ENCODE peak calls at places on chromosomes 16 and 17, in seven cellular contexts. N is non-pigmented ciliary epithelial cell, E is NCI-H524 treated with DMSO at 0.1 percent for 48 hours, B is cardiac septum, J is lower lobe of right lung, A is hypothalamus, Y is T follicular helper cell. G is an unnamed sample.

GRCh38 chr17:21286771-21287702 is 2.5 kb downstream of the MAP2K3 start:
- DNase-seq in N (no peak), E (no peak), B (no peak), J (no peak), A (no peak), Y (no peak), G (peak; percentile 82)

GRCh38 chr17:39867084-39867890 is 715 bp upstream of the ZPBP2 start:
- DNase-seq in N (no peak), E (no peak), B (no peak), J (no peak), A (no peak), Y (peak; percentile 59), G (no peak)

GRCh38 chr17:76599699-76600460 is 14.2 kb upstream of the ST6GALNAC2 start:
- DNase-seq in N (no peak), E (no peak), B (no peak), J (no peak), A (no peak), Y (no peak), G (no peak)

GRCh38 chr17:78268191-78268874 is 36.9 kb downstream of the TMEM235 start:
- DNase-seq in N (no peak), E (no peak), B (no peak), J (no peak), A (no peak), Y (no peak), G (peak; percentile 57)

GRCh38 chr16:84087461-84088151 is 29.1 kb downstream of the MBTPS1 start:
- DNase-seq in N (no peak), E (no peak), B (no peak), J (no peak), A (no peak), Y (no peak), G (no peak)

GRCh38 chr17:28495626-28496025 is 10.5 kb upstream of the FOXN1 start:
- DNase-seq in N (no peak), E (no peak), B (no peak), J (no peak), A (no peak), Y (no peak), G (no peak)

GRCh38 chr17:40251576-40251975 is 32.5 kb downstream of the WIPF2 start:
- DNase-seq in N (peak; percentile 22), E (no peak), B (no peak), J (no peak), A (no peak), Y (no peak), G (no peak)

GRCh38 chr17:11644265-11645212 is 46.3 kb downstream of the DNAH9 start:
- DNase-seq in N (peak; percentile 8), E (peak; percentile 5), B (no peak), J (peak; percentile 61), A (peak; percentile 38), Y (peak; percentile 9), G (no peak)

GRCh38 chr17:40062347-40063033 is at the start of gene THRA:
- DNase-seq in N (no peak), E (no peak), B (peak; percentile 92), J (peak; percentile 82), A (no peak), Y (peak; percentile 66), G (no peak)

GRCh38 chr17:72299092-72299491 is 178.3 kb downstream of the SOX9 start:
- DNase-seq in N (no peak), E (no peak), B (no peak), J (no peak), A (no peak), Y (no peak), G (no peak)

GRCh38 chr16:56960681-56961281 is 969 bp upstream of the CETP start:
- DNase-seq in N (no peak), E (no peak), B (peak; percentile 66), J (no peak), A (no peak), Y (no peak), G (no peak)

GRCh38 chr16:49795513-49795912 is 60.4 kb downstream of the ZNF423 start:
- DNase-seq in N (no peak), E (no peak), B (no peak), J (no peak), A (no peak), Y (no peak), G (no peak)

GRCh38 chr17:33318241-33318640 is 25.1 kb upstream of the ASIC2 start:
- DNase-seq in N (no peak), E (no peak), B (no peak), J (no peak), A (no peak), Y (no peak), G (no peak)